ENCODE peak calls at places on chromosomes 3 and 15, in nine cellular contexts. F is SK-N-SH, J is transverse colon, Q is spleen, B is prostate gland, H is breast epithelium, O is HCT116, D is esophagus muscularis mucosa, N is Panc1. S is an unnamed sample. For H3K4me1, the result is how much of the 10 kb centered on the place peaks cover.

GRCh38 chr15:60362318-60363023 is 35.3 kb downstream of the ANXA2 start:
- DNase-seq in F (no peak), J (no peak), Q (no peak), B (no peak), H (no peak), O (no peak), D (no peak), N (peak), S (no peak)

GRCh38 chr3:152656207-152657001 is 178.5 kb upstream of the P2RY1 start:
- DNase-seq in F (peak), J (no peak), Q (no peak), B (no peak), H (no peak), O (no peak), D (no peak), N (no peak), S (no peak)

GRCh38 chr3:106466881-106467280 is 598.1 kb upstream of the CBLB start:
- DNase-seq in F (no peak), J (no peak), Q (no peak), B (no peak), H (no peak), O (no peak), D (no peak), N (no peak), S (no peak)

GRCh38 chr3:194439915-194440550 is 41.0 kb upstream of the GP5 start:
- DNase-seq in F (no peak), J (no peak), Q (no peak), B (no peak), H (no peak), O (no peak), D (no peak), N (no peak), S (no peak)

GRCh38 chr3:58998476-58999117 is 51.2 kb downstream of the CFAP20DC start:
- DNase-seq in F (peak), J (no peak), Q (no peak), B (no peak), H (no peak), O (peak), D (no peak), N (peak), S (no peak)

GRCh38 chr3:133377396-133377795 is 22.5 kb upstream of the BFSP2 start:
- DNase-seq in F (peak), J (no peak), Q (no peak), B (no peak), H (no peak), O (no peak), D (no peak), N (no peak), S (no peak)

GRCh38 chr15:57510647-57511046 is 81.1 kb upstream of the MYZAP start:
- DNase-seq in F (no peak), J (no peak), Q (no peak), B (peak), H (no peak), O (no peak), D (no peak), N (no peak), S (no peak)

GRCh38 chr3:197368821-197369220 is 70.4 kb upstream of the DLG1 start:
- DNase-seq in F (no peak), J (no peak), Q (peak), B (no peak), H (no peak), O (no peak), D (no peak), N (no peak), S (no peak)

GRCh38 chr3:128335621-128336296 is 130.9 kb downstream of the DNAJB8 start:
- DNase-seq in F (no peak), J (no peak), Q (no peak), B (peak), H (peak), O (no peak), D (no peak), N (no peak), S (no peak)

GRCh38 chr3:86800116-86800515 is 190.8 kb downstream of the VGLL3 start:
- DNase-seq in F (no peak), J (no peak), Q (no peak), B (no peak), H (no peak), O (no peak), D (no peak), N (no peak), S (no peak)

GRCh38 chr3:64163019-64163754 is 62.1 kb downstream of the PRICKLE2 start:
- DNase-seq in F (no peak), J (no peak), Q (no peak), B (peak), H (no peak), O (no peak), D (no peak), N (no peak), S (no peak)

GRCh38 chr15:44726568-44727461 is 9.5 kb upstream of the TRIM69 start:
- DNase-seq in F (no peak), J (peak), Q (no peak), B (peak), H (no peak), O (peak), D (no peak), N (peak), S (no peak)

GRCh38 chr3:148698190-148698806 is 595 bp downstream of the AGTR1 start:
- DNase-seq in F (no peak), J (no peak), Q (no peak), B (no peak), H (no peak), O (no peak), D (no peak), N (no peak), S (no peak)

GRCh38 chr3:48185129-48185528 is 3.1 kb downstream of the CDC25A start:
- DNase-seq in F (no peak), J (no peak), Q (no peak), B (no peak), H (no peak), O (no peak), D (no peak), N (no peak), S (no peak)

GRCh38 chr3:119911748-119912147 is 129.8 kb downstream of the NR1I2 start:
- DNase-seq in F (no peak), J (no peak), Q (no peak), B (no peak), H (no peak), O (no peak), D (no peak), N (no peak), S (no peak)

GRCh38 chr15:68599560-68600071 is 20.8 kb downstream of the CORO2B start:
- DNase-seq in F (peak), J (no peak), Q (peak), B (no peak), H (no peak), O (no peak), D (no peak), N (no peak), S (no peak)

GRCh38 chr3:158103131-158103955 is 2.9 kb downstream of the SHOX2 start:
- DNase-seq in F (no peak), J (peak), Q (peak), B (no peak), H (no peak), O (no peak), D (no peak), N (no peak), S (no peak)

GRCh38 chr3:79139395-79140060 is 628.3 kb downstream of the ROBO1 start:
- DNase-seq in F (no peak), J (no peak), Q (no peak), B (no peak), H (no peak), O (no peak), D (no peak), N (no peak), S (no peak)

GRCh38 chr3:50220109-50220508 is 15.0 kb downstream of the SLC38A3 start:
- DNase-seq in F (no peak), J (no peak), Q (no peak), B (no peak), H (no peak), O (no peak), D (no peak), N (no peak), S (no peak)

GRCh38 chr15:62360286-62360685 is 195.2 kb upstream of the C2CD4B start:
- DNase-seq in F (peak), J (no peak), Q (no peak), B (no peak), H (no peak), O (no peak), D (no peak), N (no peak), S (no peak)

GRCh38 chr3:155232605-155233004 is 60.9 kb downstream of the STRIT1 start:
- DNase-seq in F (peak), J (peak), Q (no peak), B (peak), H (no peak), O (peak), D (no peak), N (no peak), S (no peak)

GRCh38 chr15:93656041-93656440 is 567.0 kb upstream of the RGMA start:
- DNase-seq in F (no peak), J (no peak), Q (no peak), B (no peak), H (no peak), O (no peak), D (no peak), N (no peak), S (no peak)

GRCh38 chr3:134357914-134358811 is 16.1 kb downstream of the AMOTL2 start:
- DNase-seq in F (peak), J (no peak), Q (peak), B (peak), H (no peak), O (peak), D (no peak), N (no peak), S (no peak)

GRCh38 chr15:40590635-40591105 is 3.4 kb upstream of the KNL1 start:
- DNase-seq in F (no peak), J (no peak), Q (no peak), B (no peak), H (no peak), O (no peak), D (no peak), N (no peak), S (no peak)

GRCh38 chr3:46933261-46933660 is 43.3 kb downstream of the CCDC12 start:
- DNase-seq in F (no peak), J (no peak), Q (peak), B (no peak), H (no peak), O (no peak), D (no peak), N (no peak), S (no peak)

GRCh38 chr3:32249184-32249782 is 10.8 kb downstream of the CMTM8 start:
- DNase-seq in F (no peak), J (no peak), Q (no peak), B (no peak), H (no peak), O (peak), D (no peak), N (peak), S (no peak)

GRCh38 chr3:66738625-66739330 is 238.0 kb upstream of the LRIG1 start:
- DNase-seq in F (no peak), J (no peak), Q (no peak), B (no peak), H (no peak), O (no peak), D (no peak), N (no peak), S (peak)

GRCh38 chr3:183080628-183081027 is 18.7 kb downstream of the MCCC1 start:
- DNase-seq in F (no peak), J (no peak), Q (no peak), B (no peak), H (no peak), O (no peak), D (no peak), N (no peak), S (no peak)

GRCh38 chr3:16176391-16177030 is 2.0 kb downstream of the GALNT15 start:
- DNase-seq in F (no peak), J (no peak), Q (no peak), B (no peak), H (no peak), O (no peak), D (peak), N (no peak), S (no peak)

GRCh38 chr3:129282727-129283327 is 4.2 kb downstream of the HMCES start:
- DNase-seq in F (no peak), J (no peak), Q (no peak), B (no peak), H (no peak), O (no peak), D (no peak), N (no peak), S (no peak)

GRCh38 chr15:74240002-74240568 is 4.0 kb downstream of the CCDC33 start:
- DNase-seq in F (peak), J (peak), Q (peak), B (peak), H (peak), O (peak), D (no peak), N (peak), S (peak)
- TF ChIP-seq POLR2AphosphoS5 in F (peak), J (peak), Q (peak), B (peak), H (peak), O (peak), D (peak), N (peak), S (peak)

GRCh38 chr3:33758874-33759273 is 39.6 kb upstream of the PDCD6IP start:
- DNase-seq in F (no peak), J (no peak), Q (no peak), B (no peak), H (no peak), O (no peak), D (no peak), N (no peak), S (no peak)
- H3K4me3 ChIP-seq in F (no peak), J (no peak), Q (no peak), B (no peak), H (no peak), O (no peak), D (no peak), N (no peak), S (no peak)

DNA sequence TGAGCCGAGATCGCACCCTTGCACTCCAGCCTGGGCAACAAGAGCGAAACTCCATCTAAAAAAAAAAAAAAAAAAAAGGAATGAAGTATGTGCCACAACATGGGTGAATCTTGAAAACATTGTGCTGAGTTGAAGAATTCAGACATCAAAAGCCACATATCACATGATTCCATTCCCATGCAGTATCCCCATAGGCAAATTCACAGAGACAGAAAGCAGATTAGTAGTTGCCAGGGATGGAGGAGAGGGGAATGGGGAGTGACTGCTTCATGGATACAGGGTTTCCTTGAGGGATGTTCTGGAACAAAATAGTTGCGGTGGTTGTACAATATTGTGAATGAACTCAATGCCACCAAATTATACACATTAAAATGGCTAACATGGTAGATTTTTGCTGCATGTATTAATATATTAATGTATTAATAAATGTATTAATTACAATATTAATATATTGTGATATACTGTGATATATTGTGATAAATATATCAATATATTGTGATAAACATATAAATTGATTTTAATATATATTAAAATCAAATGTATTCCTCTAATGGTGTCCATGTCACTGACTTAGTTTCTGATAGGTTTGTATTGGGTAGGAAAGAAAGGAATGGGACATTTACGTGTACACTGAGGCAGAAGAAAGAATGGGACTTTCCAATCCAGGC is 34.9 kb downstream of the SMAD3 start:
- DNase-seq in F (no peak), J (no peak), Q (no peak), B (no peak), H (no peak), O (no peak), D (no peak), N (no peak), S (no peak)
- H3K4me1 ChIP-seq in F (under half), J (under half), Q (half or more), B (under half), H (under half), O (half or more), D (half or more), N (half or more), S (half or more)

DNA sequence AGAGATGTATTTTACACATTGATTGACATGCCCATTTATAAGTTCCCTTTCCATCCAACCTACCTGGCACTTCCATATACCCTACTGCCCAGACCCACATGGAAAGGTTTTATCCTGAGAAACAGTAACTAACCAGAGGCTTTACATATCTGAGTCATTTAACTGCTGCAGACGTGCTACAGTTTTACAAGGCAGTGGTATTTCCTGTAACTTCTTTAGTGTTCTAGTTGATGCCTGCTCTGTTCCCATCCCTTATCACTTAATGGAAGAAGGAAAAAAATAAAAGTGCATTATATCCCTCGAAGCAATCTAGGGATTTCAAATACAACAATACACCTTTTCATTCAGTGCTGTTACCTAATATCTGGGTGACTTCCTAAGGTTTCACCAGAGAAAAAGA is 107.1 kb downstream of the TMCO5A start:
- DNase-seq in F (no peak), J (no peak), Q (no peak), B (peak), H (no peak), O (no peak), D (no peak), N (no peak), S (no peak)
- TF ChIP-seq POLR2AphosphoS5 in F (no peak), J (no peak), Q (no peak), B (no peak), H (no peak), O (no peak), D (no peak), N (no peak), S (no peak)

GRCh38 chr15:48126667-48127355 is 6.0 kb downstream of the SLC24A5 start:
- DNase-seq in F (no peak), J (no peak), Q (no peak), B (no peak), H (no peak), O (no peak), D (no peak), N (no peak), S (no peak)
- H3K4me3 ChIP-seq in F (no peak), J (no peak), Q (no peak), B (no peak), H (no peak), O (no peak), D (no peak), N (no peak), S (no peak)

GRCh38 chr3:98890181-98890882 is 11.2 kb downstream of the DCBLD2 start:
- DNase-seq in F (no peak), J (no peak), Q (no peak), B (no peak), H (no peak), O (no peak), D (no peak), N (no peak), S (no peak)

GRCh38 chr3:98885851-98886250 is 15.6 kb downstream of the DCBLD2 start:
- DNase-seq in F (peak), J (no peak), Q (no peak), B (no peak), H (no peak), O (no peak), D (no peak), N (no peak), S (no peak)

GRCh38 chr3:98886525-98886924 is 15.0 kb downstream of the DCBLD2 start:
- DNase-seq in F (no peak), J (no peak), Q (no peak), B (no peak), H (no peak), O (no peak), D (no peak), N (no peak), S (no peak)

GRCh38 chr3:98884675-98885371 is 16.7 kb downstream of the DCBLD2 start:
- DNase-seq in F (no peak), J (no peak), Q (no peak), B (no peak), H (no peak), O (no peak), D (no peak), N (no peak), S (no peak)

GRCh38 chr3:98887684-98888083 is 13.8 kb downstream of the DCBLD2 start:
- DNase-seq in F (no peak), J (no peak), Q (no peak), B (no peak), H (no peak), O (no peak), D (no peak), N (no peak), S (no peak)
- H3K4me1 ChIP-seq in F (under half), J (under half), Q (under half), B (under half), H (under half), O (half or more), D (half or more), N (under half), S (under half)

DNA sequence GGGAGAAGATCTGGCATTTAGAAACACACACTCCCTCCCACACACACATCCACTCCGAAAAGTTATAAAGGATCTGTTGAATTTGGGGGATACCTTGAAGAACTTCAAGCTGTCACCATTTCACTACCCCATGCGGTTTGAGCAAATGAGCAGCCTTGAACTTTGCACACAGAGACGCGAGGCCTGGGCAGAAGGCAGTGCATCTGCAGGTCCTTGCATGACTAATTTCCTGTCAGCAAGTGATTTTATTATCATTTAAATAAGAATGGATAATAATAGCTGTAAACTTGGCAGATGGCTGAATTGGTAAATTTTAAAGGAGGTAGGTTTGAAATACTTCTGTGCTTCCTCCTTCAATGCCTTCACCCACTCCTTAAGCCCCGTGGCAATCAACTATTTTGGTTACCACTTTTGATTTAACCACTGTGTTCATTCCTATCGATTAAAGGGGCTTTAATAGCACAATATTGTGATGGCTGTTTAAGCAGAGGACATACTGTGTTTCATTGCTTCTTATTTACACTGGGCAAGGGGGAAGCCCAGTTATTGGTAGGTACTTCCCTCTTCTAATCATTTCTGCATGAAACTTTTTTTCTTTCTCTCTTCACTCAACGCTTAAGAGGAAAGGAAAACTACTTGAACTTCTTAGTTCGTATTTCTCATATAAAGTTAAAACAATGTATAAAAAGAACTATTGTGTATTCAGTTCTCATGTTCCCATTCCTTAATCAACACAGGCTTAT is 108.1 kb downstream of the ROBO2 start:
- DNase-seq in F (no peak), J (no peak), Q (no peak), B (no peak), H (no peak), O (no peak), D (no peak), N (no peak), S (no peak)
- TF ChIP-seq POLR2AphosphoS5 in F (no peak), J (no peak), Q (no peak), B (no peak), H (no peak), O (no peak), D (no peak), N (no peak), S (no peak)

S was measured in upper lobe of left lung.